ENCODE peak calls at places on chromosomes 13 and 19, in eight cellular contexts. One of them, this sample, is unnamed.

GRCh38 chr13:27406178-27406939 is 18.1 kb upstream of the GTF3A start:
- DNase-seq in naive B cell: peak
- DNase-seq in endodermal cell: no peak
- DNase-seq in amygdala: no peak
- DNase-seq in NCI-H2081 treated with DMSO at 0.1 percent for 48 hours: no peak
- DNase-seq in T follicular helper cell: no peak
- DNase-seq in NCI-H226: no peak
- DNase-seq in fibroblast of the conjunctiva: peak
- DNase-seq in this sample: peak

GRCh38 chr19:42375415-42376176 is 14.5 kb downstream of the CNFN start:
- DNase-seq in naive B cell: no peak
- DNase-seq in endodermal cell: no peak
- DNase-seq in amygdala: no peak
- DNase-seq in NCI-H2081 treated with DMSO at 0.1 percent for 48 hours: no peak
- DNase-seq in T follicular helper cell: no peak
- DNase-seq in NCI-H226: no peak
- DNase-seq in fibroblast of the conjunctiva: no peak
- DNase-seq in this sample: no peak

GRCh38 chr19:3576696-3577443 is 4.1 kb downstream of the HMG20B start:
- DNase-seq in naive B cell: no peak
- DNase-seq in endodermal cell: peak
- DNase-seq in amygdala: peak
- DNase-seq in NCI-H2081 treated with DMSO at 0.1 percent for 48 hours: no peak
- DNase-seq in T follicular helper cell: no peak
- DNase-seq in NCI-H226: no peak
- DNase-seq in fibroblast of the conjunctiva: peak
- DNase-seq in this sample: no peak

GRCh38 chr13:50326746-50327145 is 311.5 kb downstream of the KCNRG start:
- DNase-seq in naive B cell: no peak
- DNase-seq in endodermal cell: no peak
- DNase-seq in amygdala: no peak
- DNase-seq in NCI-H2081 treated with DMSO at 0.1 percent for 48 hours: no peak
- DNase-seq in T follicular helper cell: no peak
- DNase-seq in NCI-H226: no peak
- DNase-seq in fibroblast of the conjunctiva: no peak
- DNase-seq in this sample: no peak

GRCh38 chr13:32650705-32651311 is 64.6 kb downstream of the PDS5B start:
- DNase-seq in naive B cell: peak
- DNase-seq in endodermal cell: peak
- DNase-seq in amygdala: peak
- DNase-seq in NCI-H2081 treated with DMSO at 0.1 percent for 48 hours: no peak
- DNase-seq in T follicular helper cell: peak
- DNase-seq in NCI-H226: peak
- DNase-seq in fibroblast of the conjunctiva: peak
- DNase-seq in this sample: peak

GRCh38 chr13:21837288-21837687 is 166.4 kb downstream of the FGF9 start:
- DNase-seq in naive B cell: no peak
- DNase-seq in endodermal cell: no peak
- DNase-seq in amygdala: no peak
- DNase-seq in NCI-H2081 treated with DMSO at 0.1 percent for 48 hours: no peak
- DNase-seq in T follicular helper cell: no peak
- DNase-seq in NCI-H226: no peak
- DNase-seq in fibroblast of the conjunctiva: no peak
- DNase-seq in this sample: no peak

GRCh38 chr19:48565090-48565489 is 13.1 kb downstream of the SULT2B1 start:
- DNase-seq in naive B cell: no peak
- DNase-seq in endodermal cell: peak
- DNase-seq in amygdala: no peak
- DNase-seq in NCI-H2081 treated with DMSO at 0.1 percent for 48 hours: no peak
- DNase-seq in T follicular helper cell: no peak
- DNase-seq in NCI-H226: peak
- DNase-seq in fibroblast of the conjunctiva: no peak
- DNase-seq in this sample: no peak

GRCh38 chr13:113016526-113017295 is 47.7 kb downstream of the MCF2L start:
- DNase-seq in naive B cell: no peak
- DNase-seq in endodermal cell: no peak
- DNase-seq in amygdala: no peak
- DNase-seq in NCI-H2081 treated with DMSO at 0.1 percent for 48 hours: no peak
- DNase-seq in T follicular helper cell: no peak
- DNase-seq in NCI-H226: no peak
- DNase-seq in fibroblast of the conjunctiva: no peak
- DNase-seq in this sample: no peak

GRCh38 chr19:32676186-32676894 is 692 bp downstream of the RGS9BP start:
- DNase-seq in naive B cell: peak
- DNase-seq in endodermal cell: peak
- DNase-seq in amygdala: no peak
- DNase-seq in NCI-H2081 treated with DMSO at 0.1 percent for 48 hours: no peak
- DNase-seq in T follicular helper cell: no peak
- DNase-seq in NCI-H226: no peak
- DNase-seq in fibroblast of the conjunctiva: no peak
- DNase-seq in this sample: no peak

GRCh38 chr13:67769063-67769986 is 539.2 kb upstream of the PCDH9 start:
- DNase-seq in naive B cell: no peak
- DNase-seq in endodermal cell: no peak
- DNase-seq in amygdala: no peak
- DNase-seq in NCI-H2081 treated with DMSO at 0.1 percent for 48 hours: no peak
- DNase-seq in T follicular helper cell: no peak
- DNase-seq in NCI-H226: no peak
- DNase-seq in fibroblast of the conjunctiva: no peak
- DNase-seq in this sample: no peak

GRCh38 chr13:110528911-110529310 is 32.6 kb downstream of the RAB20 start:
- DNase-seq in naive B cell: no peak
- DNase-seq in endodermal cell: no peak
- DNase-seq in amygdala: no peak
- DNase-seq in NCI-H2081 treated with DMSO at 0.1 percent for 48 hours: no peak
- DNase-seq in T follicular helper cell: no peak
- DNase-seq in NCI-H226: no peak
- DNase-seq in fibroblast of the conjunctiva: no peak
- DNase-seq in this sample: no peak

GRCh38 chr19:58058428-58058827 is 654 bp upstream of the ZNF135 start:
- DNase-seq in naive B cell: no peak
- DNase-seq in endodermal cell: no peak
- DNase-seq in amygdala: no peak
- DNase-seq in NCI-H2081 treated with DMSO at 0.1 percent for 48 hours: no peak
- DNase-seq in T follicular helper cell: no peak
- DNase-seq in NCI-H226: no peak
- DNase-seq in fibroblast of the conjunctiva: no peak
- DNase-seq in this sample: no peak